ENCODE peak calls at places on chromosome 17, in four cellular contexts. One of them, this sample, is unnamed.

GRCh38 chr17:39581071-39581831 is 26.5 kb downstream of the NEUROD2 start:
- DNase-seq in adrenal gland: no peak
- DNase-seq in HCT116: no peak
- DNase-seq in esophagus muscularis mucosa: no peak
- DNase-seq in this sample: no peak

GRCh38 chr17:63365366-63366237 is 80.5 kb downstream of the CYB561 start:
- DNase-seq in esophagus muscularis mucosa: no peak
- DNase-seq in HCT116: no peak
- DNase-seq in adrenal gland: no peak
- DNase-seq in this sample: no peak

GRCh38 chr17:22171631-22172030 is 479.3 kb downstream of the KCNJ18 start:
- DNase-seq in esophagus muscularis mucosa: no peak
- DNase-seq in HCT116: no peak
- DNase-seq in adrenal gland: no peak
- DNase-seq in this sample: no peak

GRCh38 chr17:3983945-3984484 is 19.8 kb upstream of the ATP2A3 start:
- DNase-seq in HCT116: no peak
- DNase-seq in adrenal gland: no peak
- DNase-seq in esophagus muscularis mucosa: no peak
- DNase-seq in this sample: no peak

GRCh38 chr17:61318684-61319098 is 81.0 kb upstream of the TBX2 start:
- DNase-seq in esophagus muscularis mucosa: no peak
- DNase-seq in adrenal gland: no peak
- DNase-seq in HCT116: no peak
- DNase-seq in this sample: no peak

GRCh38 chr17:58097384-58098088 is 14.3 kb downstream of the DYNLL2 start:
- DNase-seq in adrenal gland: no peak
- DNase-seq in HCT116: no peak
- DNase-seq in esophagus muscularis mucosa: peak; percentile 39
- DNase-seq in this sample: no peak

GRCh38 chr17:30780343-30780742 is 44.1 kb downstream of the CRLF3 start:
- DNase-seq in esophagus muscularis mucosa: no peak
- DNase-seq in HCT116: no peak
- DNase-seq in adrenal gland: no peak
- DNase-seq in this sample: no peak

GRCh38 chr17:58577696-58578095 is 63.3 kb upstream of the MTMR4 start:
- DNase-seq in esophagus muscularis mucosa: no peak
- DNase-seq in HCT116: peak; percentile 77
- DNase-seq in adrenal gland: peak; percentile 52
- DNase-seq in this sample: peak; percentile 61

GRCh38 chr17:60598001-60598736 is 1.8 kb upstream of the PPM1D start:
- DNase-seq in adrenal gland: no peak
- DNase-seq in esophagus muscularis mucosa: no peak
- DNase-seq in HCT116: no peak
- DNase-seq in this sample: no peak

GRCh38 chr17:34171245-34171818 is 83.8 kb upstream of the CCL2 start:
- DNase-seq in adrenal gland: peak; percentile 58
- DNase-seq in esophagus muscularis mucosa: no peak
- DNase-seq in HCT116: peak; percentile 12
- DNase-seq in this sample: peak; percentile 76

GRCh38 chr17:10396529-10397163 is 23.8 kb upstream of the MYH13 start:
- DNase-seq in HCT116: no peak
- DNase-seq in esophagus muscularis mucosa: no peak
- DNase-seq in adrenal gland: no peak
- DNase-seq in this sample: no peak

GRCh38 chr17:5686246-5686645 is 101.9 kb upstream of the NLRP1 start:
- DNase-seq in adrenal gland: no peak
- DNase-seq in HCT116: no peak
- DNase-seq in esophagus muscularis mucosa: no peak
- DNase-seq in this sample: no peak

GRCh38 chr17:57577751-57578607 is 167.1 kb downstream of the CCDC182 start:
- DNase-seq in adrenal gland: peak; percentile 81
- DNase-seq in HCT116: no peak
- DNase-seq in esophagus muscularis mucosa: peak; percentile 92
- DNase-seq in this sample: peak; percentile 74

GRCh38 chr17:57902800-57903759 is 52.1 kb downstream of the CUEDC1 start:
- DNase-seq in adrenal gland: peak; percentile 90
- DNase-seq in HCT116: peak; percentile 92
- DNase-seq in esophagus muscularis mucosa: peak; percentile 93
- DNase-seq in this sample: peak; percentile 33

GRCh38 chr17:28049071-28049470 is 6.6 kb downstream of the NLK start:
- DNase-seq in adrenal gland: no peak
- DNase-seq in HCT116: no peak
- DNase-seq in esophagus muscularis mucosa: no peak
- DNase-seq in this sample: no peak

GRCh38 chr17:46869296-46869695 is 17.9 kb downstream of the WNT9B start:
- DNase-seq in HCT116: no peak
- DNase-seq in adrenal gland: no peak
- DNase-seq in esophagus muscularis mucosa: no peak
- DNase-seq in this sample: no peak

GRCh38 chr17:78257810-78258322 is 26.4 kb downstream of the TMEM235 start:
- DNase-seq in esophagus muscularis mucosa: no peak
- DNase-seq in HCT116: no peak
- DNase-seq in adrenal gland: no peak
- DNase-seq in this sample: no peak

GRCh38 chr17:8138672-8139371 is 13.4 kb downstream of the PER1 start:
- DNase-seq in esophagus muscularis mucosa: peak; percentile 99
- DNase-seq in adrenal gland: peak; percentile 93
- DNase-seq in HCT116: peak; percentile 95
- DNase-seq in this sample: peak; percentile 95

GRCh38 chr17:6681671-6682070 is 30.1 kb downstream of the C17orf100 start:
- DNase-seq in HCT116: no peak
- DNase-seq in adrenal gland: no peak
- DNase-seq in esophagus muscularis mucosa: no peak
- DNase-seq in this sample: no peak

GRCh38 chr17:37239690-37240344 is 136.0 kb upstream of the C17orf78 start:
- DNase-seq in adrenal gland: peak; percentile 29
- DNase-seq in HCT116: peak; percentile 3
- DNase-seq in esophagus muscularis mucosa: no peak
- DNase-seq in this sample: no peak

GRCh38 chr17:14840616-14841231 is 424.4 kb downstream of the PMP22 start:
- DNase-seq in esophagus muscularis mucosa: no peak
- DNase-seq in adrenal gland: no peak
- DNase-seq in HCT116: no peak
- DNase-seq in this sample: no peak

GRCh38 chr17:18000044-18000443 is 27.4 kb downstream of the DRC3 start:
- DNase-seq in esophagus muscularis mucosa: no peak
- DNase-seq in adrenal gland: no peak
- DNase-seq in HCT116: no peak
- DNase-seq in this sample: no peak

GRCh38 chr17:49687878-49688491 is 10.1 kb upstream of the SPOP start:
- DNase-seq in adrenal gland: no peak
- DNase-seq in HCT116: no peak
- DNase-seq in esophagus muscularis mucosa: no peak
- DNase-seq in this sample: no peak

GRCh38 chr17:31469959-31470358 is 78.5 kb downstream of the RAB11FIP4 start:
- DNase-seq in adrenal gland: no peak
- DNase-seq in esophagus muscularis mucosa: no peak
- DNase-seq in HCT116: no peak
- DNase-seq in this sample: no peak

GRCh38 chr17:4362141-4362540 is 4.3 kb downstream of the UBE2G1 start:
- DNase-seq in adrenal gland: no peak
- DNase-seq in esophagus muscularis mucosa: no peak
- DNase-seq in HCT116: no peak
- DNase-seq in this sample: peak; percentile 37

GRCh38 chr17:13594762-13595697 is 6.7 kb downstream of the HS3ST3A1 start:
- DNase-seq in HCT116: peak; percentile 65
- DNase-seq in adrenal gland: peak; percentile 80
- DNase-seq in esophagus muscularis mucosa: no peak
- DNase-seq in this sample: peak; percentile 92

GRCh38 chr17:39239640-39240314 is 14.0 kb upstream of the STAC2 start:
- DNase-seq in adrenal gland: no peak
- DNase-seq in esophagus muscularis mucosa: no peak
- DNase-seq in HCT116: peak; percentile 59
- DNase-seq in this sample: peak; percentile 58

GRCh38 chr17:55281592-55282378 is 17.0 kb downstream of the HLF start:
- DNase-seq in adrenal gland: no peak
- DNase-seq in esophagus muscularis mucosa: no peak
- DNase-seq in HCT116: no peak
- DNase-seq in this sample: no peak

GRCh38 chr17:55279788-55280579 is 15.2 kb downstream of the HLF start:
- DNase-seq in adrenal gland: no peak
- DNase-seq in HCT116: no peak
- DNase-seq in esophagus muscularis mucosa: no peak
- DNase-seq in this sample: no peak

GRCh38 chr17:55279203-55279602 is 14.4 kb downstream of the HLF start:
- DNase-seq in esophagus muscularis mucosa: no peak
- DNase-seq in HCT116: no peak
- DNase-seq in adrenal gland: no peak
- DNase-seq in this sample: no peak

GRCh38 chr17:55275894-55276804 is 11.4 kb downstream of the HLF start:
- DNase-seq in esophagus muscularis mucosa: no peak
- DNase-seq in HCT116: no peak
- DNase-seq in adrenal gland: peak; percentile 66
- DNase-seq in this sample: no peak

DNA sequence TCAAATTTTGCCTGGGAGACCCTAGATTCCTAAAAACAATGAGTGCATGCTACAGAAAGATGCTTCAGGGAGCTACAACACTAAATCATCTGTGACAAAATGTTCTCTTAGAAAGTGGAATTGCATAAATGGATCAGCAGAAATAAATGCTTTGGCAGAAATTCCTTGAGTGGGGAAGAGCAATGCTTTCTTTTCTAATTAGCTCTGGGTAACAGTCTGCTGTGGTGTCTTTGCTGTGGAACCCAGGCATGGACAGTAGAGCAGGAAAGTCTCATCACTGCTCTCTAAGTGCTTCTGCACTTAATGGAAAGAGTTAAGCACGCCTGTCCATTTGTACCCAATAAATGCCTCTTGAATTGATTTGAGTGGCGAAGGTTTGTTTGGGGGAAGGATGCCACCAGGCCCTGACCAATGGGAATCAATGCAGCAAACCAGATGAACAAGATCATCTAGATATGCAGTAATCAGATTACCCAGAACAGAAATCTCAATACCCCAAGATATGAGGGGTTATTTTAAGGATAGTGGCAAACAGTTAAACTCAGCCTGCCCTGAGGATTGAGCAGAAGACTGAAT is 13.5 kb downstream of the HLF start:
- DNase-seq in HCT116: no peak
- DNase-seq in adrenal gland: no peak
- DNase-seq in esophagus muscularis mucosa: no peak
- DNase-seq in this sample: no peak
- H3K36me3 ChIP-seq in HCT116: no peaks in the 10 kb centered on the region
- H3K36me3 ChIP-seq in adrenal gland: no peaks in the 10 kb centered on the region
- H3K36me3 ChIP-seq in esophagus muscularis mucosa: no peaks in the 10 kb centered on the region
- H3K36me3 ChIP-seq in this sample: no peaks in the 10 kb centered on the region

GRCh38 chr17:48553837-48554236 is 8.9 kb upstream of the HOXB2 start:
- DNase-seq in esophagus muscularis mucosa: no peak
- DNase-seq in adrenal gland: no peak
- DNase-seq in HCT116: no peak
- DNase-seq in this sample: no peak
- H3K27ac ChIP-seq in esophagus muscularis mucosa: peak overlapping the region; percentile 96
- H3K27ac ChIP-seq in adrenal gland: no peak overlapping the region
- H3K27ac ChIP-seq in HCT116: no peak overlapping the region
- H3K27ac ChIP-seq in this sample: no peak overlapping the region

GRCh38 chr17:50739098-50739497 is 19.7 kb downstream of the LUC7L3 start:
- DNase-seq in esophagus muscularis mucosa: no peak
- DNase-seq in HCT116: no peak
- DNase-seq in adrenal gland: no peak
- DNase-seq in this sample: no peak
- H3K36me3 ChIP-seq in esophagus muscularis mucosa: peaks cover 44% of the 10 kb centered on the region
- H3K36me3 ChIP-seq in HCT116: peaks cover 70% of the 10 kb centered on the region
- H3K36me3 ChIP-seq in adrenal gland: no peaks in the 10 kb centered on the region
- H3K36me3 ChIP-seq in this sample: no peaks in the 10 kb centered on the region

DNA sequence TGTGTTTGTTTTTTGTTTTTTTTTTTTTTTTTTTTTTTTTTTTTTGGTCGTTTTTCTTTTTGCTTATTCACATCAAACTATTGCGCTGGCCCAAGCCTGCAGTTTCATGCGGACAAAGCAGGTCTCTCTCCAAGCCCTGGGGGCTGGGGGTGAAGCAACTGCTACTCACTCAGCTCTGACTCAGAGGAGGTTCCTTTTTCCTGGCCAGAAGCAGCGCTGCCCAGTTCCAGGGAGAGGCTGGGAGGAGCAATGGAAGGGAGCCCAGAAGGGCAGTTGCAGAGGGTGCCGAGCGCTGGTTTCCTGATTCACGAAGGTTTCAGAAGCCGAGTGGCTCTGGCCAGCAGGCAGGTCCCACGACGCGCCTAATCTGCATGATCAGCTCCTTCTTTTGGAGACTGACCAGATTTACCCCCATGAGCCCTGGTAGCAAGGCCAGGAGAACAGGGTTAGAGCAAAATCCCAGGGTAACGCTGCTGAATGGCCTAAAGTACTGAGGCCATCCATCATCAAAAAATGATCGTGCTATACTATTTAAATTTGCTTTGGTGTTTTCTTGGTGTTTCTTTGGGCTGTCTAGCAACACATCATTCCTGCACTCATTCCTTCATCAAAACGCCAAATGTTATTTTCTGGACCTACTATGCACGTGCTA is 144.7 kb upstream of the SOX9 start:
- DNase-seq in HCT116: no peak
- DNase-seq in esophagus muscularis mucosa: peak; percentile 92
- DNase-seq in adrenal gland: peak; percentile 81
- DNase-seq in this sample: peak; percentile 47
- H3K27ac ChIP-seq in HCT116: no peak overlapping the region
- H3K27ac ChIP-seq in esophagus muscularis mucosa: peak overlapping the region; percentile 68
- H3K27ac ChIP-seq in adrenal gland: no peak overlapping the region
- H3K27ac ChIP-seq in this sample: no peak overlapping the region